ENCODE peak calls at places on chromosomes 6 and 20, in seven cellular contexts. X, K, V, U, O, E and Z are unnamed samples.
A peak's percentile ranks its signal among the peaks of the same experiment; 100 is the strongest.

GRCh38 chr6:100347901-100348550 is 116.7 kb downstream of the SIM1 start:
- DNase-seq in V (no peak), U (peak; percentile 88), E (no peak), K (no peak), X (no peak), O (peak; percentile 33), Z (no peak)

GRCh38 chr6:36123270-36124139 is 6.8 kb upstream of the MAPK13 start:
- DNase-seq in O (peak; percentile 33), U (peak; percentile 66), K (peak; percentile 96), E (peak; percentile 95), V (peak; percentile 75), X (peak; percentile 87), Z (peak; percentile 46)

GRCh38 chr6:156776841-156777576 is at the start of gene ARID1B:
- DNase-seq in X (peak; percentile 91), E (peak; percentile 89), O (peak; percentile 45), U (peak; percentile 89), K (no peak), V (peak; percentile 85), Z (no peak)

GRCh38 chr20:58598271-58599015 is 52.6 kb upstream of the STX16 start:
- DNase-seq in E (no peak), U (no peak), K (no peak), O (peak; percentile 36), V (peak; percentile 68), X (no peak), Z (peak; percentile 37)

GRCh38 chr20:32685541-32686529 is 12.1 kb upstream of the C20orf203 start:
- DNase-seq in E (no peak), U (peak; percentile 88), K (no peak), V (peak; percentile 46), O (peak; percentile 81), X (no peak), Z (peak; percentile 82)

GRCh38 chr6:130872250-130873095 is 45.3 kb downstream of the SMLR1 start:
- DNase-seq in U (peak; percentile 49), O (no peak), X (peak; percentile 73), V (peak; percentile 64), E (peak; percentile 90), K (no peak), Z (peak; percentile 30)

GRCh38 chr6:143260857-143261256 is 189.6 kb downstream of the ADAT2 start:
- DNase-seq in E (no peak), K (no peak), X (no peak), O (peak; percentile 15), V (no peak), U (peak; percentile 29), Z (no peak)

GRCh38 chr20:48657426-48658197 is 170.2 kb downstream of the PREX1 start:
- DNase-seq in U (peak; percentile 73), O (peak; percentile 53), X (peak; percentile 67), V (peak; percentile 52), E (peak; percentile 85), K (no peak), Z (peak; percentile 38)

GRCh38 chr20:14049111-14049510 is 53.8 kb downstream of the MACROD2 start:
- DNase-seq in E (no peak), O (no peak), K (no peak), U (no peak), X (no peak), V (no peak), Z (no peak)

GRCh38 chr6:81689580-81689979 is 62.9 kb downstream of the TENT5A start:
- DNase-seq in O (no peak), K (no peak), V (no peak), X (no peak), U (no peak), E (no peak), Z (no peak)

GRCh38 chr6:25608562-25609174 is 43.3 kb upstream of the SCGN start:
- DNase-seq in O (no peak), U (no peak), K (no peak), V (no peak), E (no peak), X (no peak), Z (no peak)

GRCh38 chr20:44309763-44310663 is 989 bp downstream of the FITM2 start:
- DNase-seq in X (no peak), E (no peak), U (peak; percentile 39), V (peak; percentile 61), K (no peak), O (peak; percentile 26), Z (no peak)

GRCh38 chr20:49989234-49990065 is 6.7 kb downstream of the SNAI1 start:
- DNase-seq in V (peak; percentile 59), E (peak; percentile 77), K (no peak), O (peak; percentile 59), U (peak; percentile 83), X (peak; percentile 57), Z (peak; percentile 81)

GRCh38 chr6:105274678-105275077 is 94.9 kb upstream of the POPDC3 start:
- DNase-seq in X (no peak), O (no peak), U (no peak), V (no peak), E (no peak), K (no peak), Z (no peak)

GRCh38 chr20:24699321-24700165 is 230.1 kb downstream of the SYNDIG1 start:
- DNase-seq in V (no peak), X (no peak), U (no peak), E (peak; percentile 24), K (peak; percentile 70), O (no peak), Z (no peak)

GRCh38 chr6:124795879-124796838 is 166.1 kb upstream of the RNF217 start:
- DNase-seq in E (peak; percentile 79), V (peak; percentile 22), X (no peak), K (no peak), U (peak; percentile 49), O (no peak), Z (no peak)

GRCh38 chr6:155244434-155244833 is 19.4 kb upstream of the CLDN20 start:
- DNase-seq in E (peak; percentile 3), X (no peak), U (no peak), O (no peak), K (no peak), V (no peak), Z (no peak)

GRCh38 chr6:142819603-142820335 is 125.2 kb downstream of the HIVEP2 start:
- DNase-seq in V (no peak), O (no peak), E (no peak), U (peak; percentile 45), X (no peak), K (no peak), Z (no peak)

GRCh38 chr20:62571667-62572344 is 70.5 kb upstream of the SLCO4A1 start:
- DNase-seq in V (no peak), X (no peak), K (no peak), U (no peak), E (peak; percentile 81), O (no peak), Z (no peak)

GRCh38 chr6:466564-466963 is 75.0 kb downstream of the IRF4 start:
- DNase-seq in V (no peak), X (no peak), O (no peak), K (no peak), E (peak; percentile 35), U (no peak), Z (no peak)

GRCh38 chr20:38242848-38243449 is 17.6 kb downstream of the KIAA1755 start:
- DNase-seq in V (no peak), U (no peak), O (no peak), E (peak; percentile 86), K (no peak), X (no peak), Z (no peak)

GRCh38 chr6:47670851-47671250 is 27.5 kb upstream of the ADGRF4 start:
- DNase-seq in U (no peak), K (peak; percentile 75), X (no peak), V (no peak), O (no peak), E (peak; percentile 78), Z (no peak)

GRCh38 chr6:158068156-158068892 is 86.7 kb downstream of the SYNJ2 start:
- DNase-seq in U (no peak), E (no peak), O (no peak), V (no peak), K (no peak), X (no peak), Z (no peak)

DNA sequence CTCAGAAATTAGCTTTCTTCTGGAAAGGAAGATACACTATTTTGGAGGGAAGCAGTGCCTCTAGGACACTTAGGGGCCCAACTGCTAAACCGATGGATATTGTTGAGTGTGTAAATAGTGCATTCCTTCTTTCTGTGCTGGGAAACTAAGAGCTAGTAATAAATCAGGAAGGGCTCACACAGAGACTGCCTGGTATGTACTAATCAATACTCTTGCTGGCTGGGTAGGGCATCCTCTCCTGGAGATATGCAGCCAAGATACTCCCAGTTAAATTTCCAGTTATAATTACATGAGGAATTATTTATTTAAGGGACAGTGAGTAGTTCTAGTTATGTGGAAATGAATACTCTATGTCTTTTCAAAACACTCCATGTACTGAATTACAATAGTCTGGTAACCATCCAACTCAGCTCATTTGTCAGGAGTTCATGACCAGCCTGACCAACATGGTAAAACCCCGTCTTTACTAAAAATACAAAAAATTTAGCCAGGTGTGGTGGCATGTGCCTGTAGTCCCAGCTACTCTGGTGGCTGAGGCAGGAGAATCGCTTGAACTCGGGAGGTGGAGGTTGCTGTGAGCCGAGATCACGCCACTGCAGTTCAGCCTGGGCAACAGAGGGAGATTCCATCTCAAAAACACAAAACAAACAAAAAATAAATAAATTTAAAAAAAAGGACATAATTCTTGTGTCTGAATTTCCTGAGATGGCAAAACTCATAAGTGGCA is 100.0 kb downstream of the OR2B2 start:
- DNase-seq in K (no peak), O (no peak), U (no peak), V (no peak), E (no peak), X (no peak), Z (no peak)
- H3K4me3 ChIP-seq in K (no peak overlapping the region), O (no peak overlapping the region), U (no peak overlapping the region), V (no peak overlapping the region), E (no peak overlapping the region), X (no peak overlapping the region), Z (peak overlapping the region; percentile 6)

GRCh38 chr6:9412951-9413559 is 977.7 kb upstream of the SLC35B3 start:
- DNase-seq in U (no peak), O (no peak), K (no peak), E (peak; percentile 82), X (no peak), V (no peak), Z (no peak)
- TF ChIP-seq CTCF in U (peak; percentile 63), O (peak; percentile 62), K (no peak), E (peak; percentile 86), X (peak; percentile 48), V (peak; percentile 69), Z (peak; percentile 76)

DNA sequence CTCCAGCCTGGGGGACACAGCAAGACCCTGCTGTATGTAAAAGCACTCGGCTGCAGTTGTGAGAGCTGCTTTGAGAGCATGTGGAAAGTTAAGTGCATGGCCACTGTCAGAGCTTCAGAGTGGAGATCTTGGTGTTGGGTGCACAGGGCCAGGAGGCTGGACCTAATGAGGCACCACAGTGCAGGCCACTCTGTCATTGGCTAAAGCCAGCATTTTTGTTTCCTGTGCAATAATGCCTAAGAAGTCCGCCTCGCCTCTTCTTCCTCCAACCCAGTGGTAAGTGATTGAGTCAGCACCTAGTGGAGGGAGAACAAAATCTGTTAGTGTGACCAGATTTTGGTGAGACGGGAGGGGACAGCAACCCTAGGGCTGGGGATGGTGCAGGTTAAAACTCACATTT is 60.6 kb downstream of the SSR1 start:
- DNase-seq in E (no peak), O (no peak), X (peak; percentile 28), K (no peak), U (no peak), V (no peak), Z (no peak)
- H3K4me3 ChIP-seq in E (no peak overlapping the region), O (no peak overlapping the region), X (no peak overlapping the region), K (no peak overlapping the region), U (no peak overlapping the region), V (no peak overlapping the region), Z (no peak overlapping the region)

DNA sequence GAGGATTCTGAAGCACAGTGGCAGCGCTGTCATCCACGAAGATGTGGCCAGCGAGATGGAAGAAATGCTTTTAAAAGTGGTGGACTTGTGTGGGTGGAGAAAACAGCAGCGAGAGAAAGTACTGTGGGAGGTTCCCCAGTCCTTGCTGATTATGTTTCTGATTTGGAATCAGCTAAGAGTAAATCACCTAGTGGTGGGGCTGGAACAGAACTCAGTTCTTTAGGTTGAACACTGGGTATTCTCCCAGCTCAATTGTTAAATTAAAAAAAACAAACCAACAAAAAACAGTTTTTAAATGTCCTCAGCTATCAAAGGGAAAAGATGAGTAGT is 515 bp upstream of the ZNF322 start:
- DNase-seq in K (peak; percentile 92), U (no peak), O (no peak), V (no peak), X (no peak), E (no peak), Z (no peak)
- TF ChIP-seq CTCF in K (no peak), U (no peak), O (peak; percentile 36), V (no peak), X (no peak), E (peak; percentile 67), Z (no peak)